ENCODE peak calls at places on chromosomes 6 and 20, in five cellular contexts. One of them, this sample, is unnamed.

GRCh38 chr6:141877275-141877983 is 255.3 kb upstream of the GJE1 start:
- DNase-seq in NB4: no peak
- DNase-seq in prostate gland: no peak
- DNase-seq in GM23338: no peak
- DNase-seq in left cardiac atrium: no peak
- DNase-seq in this sample: no peak

GRCh38 chr20:25022680-25023079 is 30.1 kb upstream of the APMAP start:
- DNase-seq in NB4: no peak
- DNase-seq in GM23338: no peak
- DNase-seq in left cardiac atrium: peak
- DNase-seq in prostate gland: no peak
- DNase-seq in this sample: no peak

GRCh38 chr6:55433446-55434130 is 106.3 kb downstream of the GFRAL start:
- DNase-seq in GM23338: peak
- DNase-seq in left cardiac atrium: no peak
- DNase-seq in prostate gland: no peak
- DNase-seq in NB4: peak
- DNase-seq in this sample: no peak

GRCh38 chr6:93417421-93417996 is 1.9 kb downstream of the EPHA7 start:
- DNase-seq in left cardiac atrium: no peak
- DNase-seq in prostate gland: no peak
- DNase-seq in NB4: no peak
- DNase-seq in GM23338: no peak
- DNase-seq in this sample: peak

GRCh38 chr20:62907377-62908317 is 18.7 kb downstream of the DIDO1 start:
- DNase-seq in NB4: peak
- DNase-seq in GM23338: peak
- DNase-seq in left cardiac atrium: peak
- DNase-seq in prostate gland: no peak
- DNase-seq in this sample: no peak

GRCh38 chr6:452301-453067 is 60.9 kb downstream of the IRF4 start:
- DNase-seq in prostate gland: no peak
- DNase-seq in NB4: no peak
- DNase-seq in left cardiac atrium: no peak
- DNase-seq in GM23338: no peak
- DNase-seq in this sample: no peak

GRCh38 chr6:158991017-158991723 is 8.8 kb downstream of the RSPH3 start:
- DNase-seq in prostate gland: no peak
- DNase-seq in NB4: peak
- DNase-seq in GM23338: peak
- DNase-seq in left cardiac atrium: no peak
- DNase-seq in this sample: no peak

GRCh38 chr20:1334761-1335160 is 5.8 kb upstream of the SDCBP2 start:
- DNase-seq in GM23338: peak
- DNase-seq in NB4: peak
- DNase-seq in left cardiac atrium: no peak
- DNase-seq in prostate gland: no peak
- DNase-seq in this sample: no peak

GRCh38 chr6:34602318-34603111 is 46.4 kb upstream of the SPDEF start:
- DNase-seq in NB4: no peak
- DNase-seq in left cardiac atrium: no peak
- DNase-seq in GM23338: no peak
- DNase-seq in prostate gland: peak
- DNase-seq in this sample: no peak

GRCh38 chr6:135525550-135525949 is 28.0 kb upstream of the AHI1 start:
- DNase-seq in NB4: peak
- DNase-seq in prostate gland: no peak
- DNase-seq in GM23338: no peak
- DNase-seq in left cardiac atrium: no peak
- DNase-seq in this sample: no peak

This sample was measured in C1 segment of cervical spinal cord.